ENCODE peak calls at places on chromosomes 6 and 20, in ten cellular contexts. R is esophagus muscularis mucosa; H is progenitor cell of endocrine pancreas; W is Kasumi-1; X is stimulated activated CD4-positive, alpha-beta T cell treated with anti-CD3 and anti-CD28 coated beads, Interleukin-4, amount 100 ng/mL, for 24 hours; C is cardiac muscle cell; S is activated gamma-delta T cell; K is pons; N is GM19239; O is stimulated activated CD8-positive, alpha-beta memory T cell treated with anti-CD3 and anti-CD28 coated beads, Interleukin-7, amount 100 ng/mL, for 4 hours. G is an unnamed sample.

GRCh38 chr20:44419131-44419844 is 56.4 kb upstream of the TTPAL start:
- DNase-seq in R (no peak), H (no peak), W (no peak), X (no peak), C (no peak), S (no peak), K (no peak), N (no peak), O (no peak), G (no peak)

GRCh38 chr20:35657271-35657670 is 7.4 kb downstream of the CPNE1 start:
- DNase-seq in R (no peak), H (no peak), W (no peak), X (no peak), C (no peak), S (no peak), K (no peak), N (no peak), O (no peak), G (no peak)

GRCh38 chr6:4169028-4169789 is 33.8 kb upstream of the ECI2 start:
- DNase-seq in R (peak; percentile 62), H (no peak), W (no peak), X (no peak), C (no peak), S (no peak), K (peak; percentile 8), N (no peak), O (no peak), G (no peak)

GRCh38 chr20:34979366-34980153 is 23.9 kb downstream of the MYH7B start:
- DNase-seq in R (no peak), H (no peak), W (no peak), X (no peak), C (no peak), S (no peak), K (no peak), N (no peak), O (no peak), G (no peak)

GRCh38 chr6:125962900-125963497 is 6.4 kb downstream of the HINT3 start:
- DNase-seq in R (no peak), H (no peak), W (no peak), X (no peak), C (no peak), S (no peak), K (no peak), N (no peak), O (no peak), G (no peak)

GRCh38 chr6:45572833-45573232 is 195.1 kb upstream of the SUPT3H start:
- DNase-seq in R (no peak), H (no peak), W (no peak), X (no peak), C (no peak), S (no peak), K (no peak), N (no peak), O (no peak), G (no peak)

GRCh38 chr20:49424536-49424935 is 57.9 kb downstream of the KCNB1 start:
- DNase-seq in R (no peak), H (no peak), W (no peak), X (no peak), C (no peak), S (no peak), K (no peak), N (no peak), O (no peak), G (no peak)

GRCh38 chr6:53361549-53362031 is 12.8 kb upstream of the ELOVL5 start:
- DNase-seq in R (no peak), H (no peak), W (no peak), X (peak; percentile 55), C (peak; percentile 49), S (no peak), K (peak; percentile 5), N (peak; percentile 28), O (no peak), G (no peak)

GRCh38 chr6:30849903-30850651 is 34.2 kb upstream of the DDR1 start:
- DNase-seq in R (no peak), H (no peak), W (no peak), X (no peak), C (no peak), S (no peak), K (no peak), N (no peak), O (no peak), G (no peak)

GRCh38 chr6:107064579-107065065 is 36.6 kb downstream of the MTRES1 start:
- DNase-seq in R (no peak), H (no peak), W (peak; percentile 68), X (peak; percentile 14), C (peak; percentile 90), S (no peak), K (no peak), N (no peak), O (no peak), G (no peak)

GRCh38 chr6:134936927-134937326 is 13.0 kb downstream of the ALDH8A1 start:
- DNase-seq in R (no peak), H (no peak), W (no peak), X (no peak), C (peak; percentile 57), S (no peak), K (no peak), N (no peak), O (no peak), G (no peak)

GRCh38 chr20:49286689-49287551 is 9.1 kb upstream of the ZNFX1 start:
- DNase-seq in R (no peak), H (no peak), W (peak; percentile 67), X (no peak), C (no peak), S (no peak), K (no peak), N (no peak), O (no peak), G (no peak)

GRCh38 chr6:159943101-159943632 is 25.7 kb upstream of the IGF2R start:
- DNase-seq in R (no peak), H (no peak), W (no peak), X (no peak), C (peak; percentile 85), S (no peak), K (no peak), N (no peak), O (no peak), G (no peak)

GRCh38 chr6:36829919-36830544 is 9.2 kb downstream of the CPNE5 start:
- DNase-seq in R (no peak), H (no peak), W (no peak), X (no peak), C (peak; percentile 88), S (no peak), K (peak; percentile 63), N (no peak), O (no peak), G (no peak)

GRCh38 chr6:163958646-163959045 is 544.1 kb downstream of the QKI start:
- DNase-seq in R (peak; percentile 68), H (no peak), W (no peak), X (no peak), C (peak; percentile 11), S (no peak), K (no peak), N (no peak), O (no peak), G (no peak)

GRCh38 chr6:44662461-44663121 is 275.1 kb downstream of the CDC5L start:
- DNase-seq in R (no peak), H (no peak), W (no peak), X (no peak), C (peak; percentile 94), S (no peak), K (no peak), N (no peak), O (no peak), G (no peak)

GRCh38 chr20:40551125-40551530 is 137.9 kb downstream of the MAFB start:
- DNase-seq in R (no peak), H (no peak), W (no peak), X (no peak), C (peak; percentile 30), S (no peak), K (no peak), N (no peak), O (no peak), G (no peak)

GRCh38 chr20:14720251-14720650 is 382.8 kb upstream of the FLRT3 start:
- DNase-seq in R (no peak), H (no peak), W (no peak), X (no peak), C (no peak), S (no peak), K (no peak), N (no peak), O (no peak), G (no peak)

GRCh38 chr20:60271597-60271996 is 313.4 kb downstream of the CDH26 start:
- DNase-seq in R (no peak), H (no peak), W (peak; percentile 3), X (no peak), C (no peak), S (no peak), K (peak; percentile 8), N (no peak), O (no peak), G (no peak)

GRCh38 chr6:108619431-108620197 is 58.9 kb downstream of the FOXO3 start:
- DNase-seq in R (no peak), H (no peak), W (no peak), X (no peak), C (no peak), S (no peak), K (no peak), N (no peak), O (no peak), G (no peak)

GRCh38 chr6:72622094-72622540 is 253 bp downstream of the KCNQ5 start:
- DNase-seq in R (no peak), H (peak; percentile 55), W (no peak), X (peak; percentile 65), C (peak; percentile 51), S (peak; percentile 38), K (no peak), N (no peak), O (peak; percentile 71), G (no peak)

GRCh38 chr6:40774932-40775331 is 187.8 kb upstream of the LRFN2 start:
- DNase-seq in R (no peak), H (no peak), W (no peak), X (no peak), C (no peak), S (no peak), K (no peak), N (no peak), O (no peak), G (no peak)

GRCh38 chr20:36614781-36615557 is 9.4 kb downstream of the RAB5IF start:
- DNase-seq in R (no peak), H (no peak), W (no peak), X (no peak), C (no peak), S (no peak), K (no peak), N (no peak), O (no peak), G (no peak)

GRCh38 chr6:15343490-15344185 is 97.8 kb downstream of the JARID2 start:
- DNase-seq in R (no peak), H (no peak), W (no peak), X (no peak), C (no peak), S (no peak), K (no peak), N (no peak), O (no peak), G (no peak)

GRCh38 chr20:48733296-48733790 is 94.5 kb downstream of the PREX1 start:
- DNase-seq in R (no peak), H (no peak), W (peak; percentile 20), X (no peak), C (peak; percentile 22), S (no peak), K (no peak), N (no peak), O (no peak), G (no peak)

GRCh38 chr20:52410746-52411317 is 219.3 kb upstream of the ZFP64 start:
- DNase-seq in R (no peak), H (no peak), W (no peak), X (peak; percentile 25), C (peak; percentile 4), S (no peak), K (no peak), N (no peak), O (no peak), G (no peak)

GRCh38 chr20:63941282-63942060 is 14.7 kb downstream of the UCKL1 start:
- DNase-seq in R (no peak), H (no peak), W (peak; percentile 83), X (peak; percentile 60), C (peak; percentile 15), S (peak; percentile 41), K (no peak), N (peak; percentile 81), O (peak; percentile 51), G (no peak)

GRCh38 chr6:26383624-26384417 is 913 bp downstream of the BTN2A2 start:
- DNase-seq in R (no peak), H (no peak), W (peak; percentile 40), X (peak; percentile 21), C (peak; percentile 41), S (no peak), K (no peak), N (no peak), O (no peak), G (no peak)